ENCODE peak calls at places on chromosome 15, in six cellular contexts. One of them, this sample, is unnamed.
A peak's percentile ranks its signal among the peaks of the same experiment; 100 is the strongest.

GRCh38 chr15:56211064-56211463 is 32.6 kb downstream of the RFX7 start:
- DNase-seq in substantia nigra: no peak
- DNase-seq in NCI-H1092: no peak
- DNase-seq in adipocyte: no peak
- DNase-seq in activated T-cell treated with anti-CD3 and anti-CD28 coated beads for 1 hour: no peak
- DNase-seq in NCI-H748 treated with DMSO at 0.1 percent for 48 hours: no peak
- DNase-seq in this sample: no peak

GRCh38 chr15:71559098-71559497 is 251.3 kb upstream of the NR2E3 start:
- DNase-seq in NCI-H1092: no peak
- DNase-seq in activated T-cell treated with anti-CD3 and anti-CD28 coated beads for 1 hour: no peak
- DNase-seq in adipocyte: peak; percentile 44
- DNase-seq in NCI-H748 treated with DMSO at 0.1 percent for 48 hours: no peak
- DNase-seq in substantia nigra: no peak
- DNase-seq in this sample: no peak

GRCh38 chr15:31323627-31324026 is 3.0 kb upstream of the KLF13 start:
- DNase-seq in NCI-H1092: no peak
- DNase-seq in adipocyte: no peak
- DNase-seq in substantia nigra: no peak
- DNase-seq in activated T-cell treated with anti-CD3 and anti-CD28 coated beads for 1 hour: no peak
- DNase-seq in NCI-H748 treated with DMSO at 0.1 percent for 48 hours: no peak
- DNase-seq in this sample: no peak

GRCh38 chr15:47959617-47960398 is 161.0 kb upstream of the SLC24A5 start:
- DNase-seq in substantia nigra: no peak
- DNase-seq in adipocyte: no peak
- DNase-seq in activated T-cell treated with anti-CD3 and anti-CD28 coated beads for 1 hour: no peak
- DNase-seq in NCI-H1092: no peak
- DNase-seq in NCI-H748 treated with DMSO at 0.1 percent for 48 hours: no peak
- DNase-seq in this sample: no peak

GRCh38 chr15:77002954-77003912 is 8.3 kb downstream of the PSTPIP1 start:
- DNase-seq in activated T-cell treated with anti-CD3 and anti-CD28 coated beads for 1 hour: peak; percentile 49
- DNase-seq in substantia nigra: peak; percentile 25
- DNase-seq in NCI-H748 treated with DMSO at 0.1 percent for 48 hours: no peak
- DNase-seq in adipocyte: no peak
- DNase-seq in NCI-H1092: no peak
- DNase-seq in this sample: peak; percentile 80

GRCh38 chr15:79990280-79990996 is 19.4 kb upstream of the BCL2A1 start:
- DNase-seq in NCI-H748 treated with DMSO at 0.1 percent for 48 hours: no peak
- DNase-seq in activated T-cell treated with anti-CD3 and anti-CD28 coated beads for 1 hour: no peak
- DNase-seq in adipocyte: no peak
- DNase-seq in NCI-H1092: no peak
- DNase-seq in substantia nigra: no peak
- DNase-seq in this sample: no peak

GRCh38 chr15:44101944-44102343 is 93.1 kb downstream of the FRMD5 start:
- DNase-seq in NCI-H1092: no peak
- DNase-seq in adipocyte: peak; percentile 54
- DNase-seq in NCI-H748 treated with DMSO at 0.1 percent for 48 hours: no peak
- DNase-seq in substantia nigra: no peak
- DNase-seq in activated T-cell treated with anti-CD3 and anti-CD28 coated beads for 1 hour: no peak
- DNase-seq in this sample: no peak

GRCh38 chr15:94792166-94792565 is 560.8 kb downstream of the MCTP2 start:
- DNase-seq in NCI-H1092: no peak
- DNase-seq in NCI-H748 treated with DMSO at 0.1 percent for 48 hours: no peak
- DNase-seq in adipocyte: no peak
- DNase-seq in substantia nigra: no peak
- DNase-seq in activated T-cell treated with anti-CD3 and anti-CD28 coated beads for 1 hour: no peak
- DNase-seq in this sample: no peak